ENCODE peak calls at places on chromosome 3, in four cellular contexts. Q is hepatocyte; I is CD8-positive, alpha-beta T cell; U is breast epithelium. Z is an unnamed sample. For H3K4me1, the result is how much of the 10 kb centered on the place peaks cover.

GRCh38 chr3:159850481-159850880 is 138.2 kb upstream of the IL12A start:
- DNase-seq in Q (no peak), I (no peak), U (no peak), Z (no peak)

GRCh38 chr3:176514297-176514696 is 683.0 kb downstream of the TBL1XR1 start:
- DNase-seq in Q (peak), I (no peak), U (no peak), Z (no peak)

GRCh38 chr3:122318620-122319019 is 6.4 kb upstream of the CSTA start:
- DNase-seq in Q (no peak), I (no peak), U (no peak), Z (no peak)

GRCh38 chr3:4409415-4409814 is 57.7 kb downstream of the SUMF1 start:
- DNase-seq in Q (no peak), I (no peak), U (no peak), Z (no peak)

GRCh38 chr3:98564282-98565005 is 29.0 kb downstream of the CPOX start:
- DNase-seq in Q (no peak), I (peak), U (no peak), Z (no peak)

GRCh38 chr3:38658886-38659285 is 9.4 kb upstream of the SCN5A start:
- DNase-seq in Q (no peak), I (no peak), U (no peak), Z (no peak)

GRCh38 chr3:14925729-14926591 is 21.4 kb upstream of the NR2C2 start:
- DNase-seq in Q (peak), I (peak), U (no peak), Z (no peak)

GRCh38 chr3:28081533-28081947 is 159.9 kb upstream of the CMC1 start:
- DNase-seq in Q (no peak), I (no peak), U (no peak), Z (no peak)

GRCh38 chr3:48612270-48612669 is 2.8 kb upstream of the UQCRC1 start:
- DNase-seq in Q (no peak), I (no peak), U (no peak), Z (no peak)

GRCh38 chr3:157460253-157460652 is 23.6 kb downstream of the PTX3 start:
- DNase-seq in Q (no peak), I (no peak), U (no peak), Z (no peak)

GRCh38 chr3:197256836-197257444 is 41.5 kb downstream of the DLG1 start:
- DNase-seq in Q (peak), I (peak), U (no peak), Z (no peak)

GRCh38 chr3:50417637-50418033 is 58.3 kb upstream of the TMEM115 start:
- DNase-seq in Q (no peak), I (no peak), U (no peak), Z (no peak)

GRCh38 chr3:102059145-102059943 is 210.0 kb downstream of the NFKBIZ start:
- DNase-seq in Q (no peak), I (no peak), U (no peak), Z (no peak)

GRCh38 chr3:116896116-116896515 is 186.5 kb downstream of the TUSC7 start:
- DNase-seq in Q (peak), I (no peak), U (no peak), Z (no peak)

GRCh38 chr3:183291511-183292031 is 38.5 kb downstream of the B3GNT5 start:
- DNase-seq in Q (no peak), I (no peak), U (no peak), Z (no peak)

GRCh38 chr3:158727499-158728377 is 4.5 kb downstream of the RARRES1 start:
- DNase-seq in Q (peak), I (peak), U (no peak), Z (no peak)

GRCh38 chr3:182794806-182795369 is 1.6 kb downstream of the ATP11B start:
- DNase-seq in Q (no peak), I (no peak), U (no peak), Z (no peak)

GRCh38 chr3:127135241-127136023 is 57.5 kb upstream of the PRR23E start:
- DNase-seq in Q (peak), I (no peak), U (no peak), Z (no peak)

GRCh38 chr3:5122741-5123706 is 932 bp downstream of the ARL8B start:
- DNase-seq in Q (peak), I (peak), U (no peak), Z (no peak)

GRCh38 chr3:101203411-101203810 is 117.0 kb downstream of the IMPG2 start:
- DNase-seq in Q (no peak), I (no peak), U (no peak), Z (no peak)

GRCh38 chr3:74561881-74562280 is 52.6 kb downstream of the CNTN3 start:
- DNase-seq in Q (no peak), I (no peak), U (no peak), Z (no peak)

GRCh38 chr3:106049876-106050275 is 181.1 kb upstream of the CBLB start:
- DNase-seq in Q (no peak), I (no peak), U (no peak), Z (no peak)

GRCh38 chr3:17336291-17336690 is 406.1 kb downstream of the TBC1D5 start:
- DNase-seq in Q (no peak), I (no peak), U (no peak), Z (no peak)

GRCh38 chr3:188507244-188507720 is 353.3 kb downstream of the LPP start:
- DNase-seq in Q (peak), I (no peak), U (no peak), Z (no peak)

GRCh38 chr3:12476238-12476897 is 7.9 kb upstream of the TSEN2 start:
- DNase-seq in Q (no peak), I (no peak), U (no peak), Z (no peak)

GRCh38 chr3:44883999-44884431 is 9.6 kb downstream of the TGM4 start:
- DNase-seq in Q (peak), I (no peak), U (no peak), Z (no peak)

GRCh38 chr3:99856437-99857220 is 39.0 kb downstream of the CMSS1 start:
- DNase-seq in Q (no peak), I (no peak), U (no peak), Z (no peak)

GRCh38 chr3:113769551-113769950 is 22.7 kb downstream of the ATP6V1A start:
- DNase-seq in Q (peak), I (no peak), U (no peak), Z (no peak)

GRCh38 chr3:122497425-122497824 is 17.3 kb downstream of the KPNA1 start:
- DNase-seq in Q (no peak), I (peak), U (no peak), Z (no peak)

GRCh38 chr3:37162501-37163245 is 11.7 kb downstream of the LRRFIP2 start:
- DNase-seq in Q (no peak), I (no peak), U (no peak), Z (no peak)

GRCh38 chr3:73449774-73450173 is 175.0 kb downstream of the PDZRN3 start:
- DNase-seq in Q (no peak), I (no peak), U (no peak), Z (no peak)

GRCh38 chr3:185796431-185797107 is 28.3 kb downstream of the IGF2BP2 start:
- DNase-seq in Q (peak), I (no peak), U (no peak), Z (no peak)

GRCh38 chr3:126261037-126261436 is 80.7 kb upstream of the ALDH1L1 start:
- DNase-seq in Q (peak), I (no peak), U (no peak), Z (peak)

GRCh38 chr3:120661963-120662347 is 20.1 kb downstream of the HGD start:
- DNase-seq in Q (no peak), I (no peak), U (no peak), Z (no peak)

GRCh38 chr3:120025520-120025919 is 68.7 kb downstream of the GSK3B start:
- DNase-seq in Q (no peak), I (no peak), U (no peak), Z (no peak)

GRCh38 chr3:112315791-112316190 is 17.2 kb upstream of the CD200 start:
- DNase-seq in Q (no peak), I (no peak), U (no peak), Z (no peak)
- H3K4me1 ChIP-seq in Q (under half), I (under half), U (under half), Z (under half)

GRCh38 chr3:23203651-23204111 is 554 bp downstream of the UBE2E2 start:
- DNase-seq in Q (peak), I (no peak), U (no peak), Z (no peak)
- TF ChIP-seq CTCF in Q (no peak), I (no peak), U (no peak), Z (no peak)

DNA sequence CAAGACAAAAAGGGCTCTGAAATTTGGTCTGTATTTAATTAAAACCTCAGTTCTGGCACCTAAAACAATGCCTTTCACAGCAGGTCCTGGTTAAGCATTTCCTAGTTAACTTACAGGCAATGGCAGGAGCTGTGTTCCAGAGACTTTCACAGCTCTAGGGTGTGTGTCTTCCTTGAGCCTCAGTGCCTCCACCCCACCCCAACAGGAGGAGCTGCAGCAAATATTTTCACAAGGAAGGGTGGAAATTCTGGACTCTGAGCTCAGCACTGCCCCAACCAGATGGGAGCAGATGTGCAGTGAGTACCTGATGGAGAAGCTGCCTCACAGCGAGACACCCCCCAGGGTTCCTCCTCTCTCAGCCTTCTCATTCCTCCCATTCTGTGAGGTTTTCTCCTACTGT is 106.3 kb upstream of the SPATA12 start:
- DNase-seq in Q (no peak), I (no peak), U (no peak), Z (no peak)
- H3K27ac ChIP-seq in Q (no peak), I (no peak), U (no peak), Z (no peak)

GRCh38 chr3:25421747-25422146 is 6.3 kb upstream of the RARB start:
- DNase-seq in Q (peak), I (no peak), U (no peak), Z (no peak)

GRCh38 chr3:25420168-25420567 is 7.9 kb upstream of the RARB start:
- DNase-seq in Q (no peak), I (no peak), U (no peak), Z (no peak)

GRCh38 chr3:25424238-25425013 is 3.6 kb upstream of the RARB start:
- DNase-seq in Q (peak), I (no peak), U (no peak), Z (no peak)

GRCh38 chr3:25423780-25424179 is 4.3 kb upstream of the RARB start:
- DNase-seq in Q (peak), I (no peak), U (no peak), Z (no peak)

GRCh38 chr3:25420885-25421284 is 7.2 kb upstream of the RARB start:
- DNase-seq in Q (no peak), I (no peak), U (no peak), Z (no peak)
- H3K4me1 ChIP-seq in Q (under half), I (under half), U (under half), Z (under half)

GRCh38 chr3:139284221-139284620 is 59.6 kb upstream of the MRPS22 start:
- DNase-seq in Q (no peak), I (no peak), U (no peak), Z (no peak)
- TF ChIP-seq CTCF in Q (no peak), I (no peak), U (no peak), Z (no peak)

GRCh38 chr3:134463676-134464611 is 21.8 kb downstream of the ANAPC13 start:
- DNase-seq in Q (peak), I (no peak), U (peak), Z (peak)
- H3K27ac ChIP-seq in Q (peak), I (no peak), U (peak), Z (peak)

GRCh38 chr3:43766672-43767465 is 76.1 kb downstream of the ABHD5 start:
- DNase-seq in Q (no peak), I (no peak), U (no peak), Z (no peak)

GRCh38 chr3:43769097-43769470 is 78.3 kb downstream of the ABHD5 start:
- DNase-seq in Q (no peak), I (no peak), U (no peak), Z (no peak)

GRCh38 chr3:43770426-43771103 is 79.8 kb downstream of the ABHD5 start:
- DNase-seq in Q (peak), I (peak), U (no peak), Z (peak)

GRCh38 chr3:43769471-43770425 is 79.0 kb downstream of the ABHD5 start:
- DNase-seq in Q (peak), I (peak), U (peak), Z (peak)

GRCh38 chr3:43768594-43768993 is 77.9 kb downstream of the ABHD5 start:
- DNase-seq in Q (no peak), I (no peak), U (no peak), Z (no peak)
- H3K4me1 ChIP-seq in Q (under half), I (under half), U (under half), Z (under half)

Z was measured in thoracic aorta.